ENCODE peak calls at places on chromosomes 4 and X, in nine cellular contexts. K is activated T-cell treated with anti-CD3 and anti-CD28 coated beads, Interleukin-2, amount 50 U/mL, for 4 hours; Y is fibroblast of mammary gland; V is testis; H is activated naive CD4-positive, alpha-beta T cell treated with anti-CD3 and anti-CD28 coated beads, Interleukin-2, amount 50 U/mL, for 72 hours; Z is psoas muscle; X is astrocyte of the spinal cord; G is activated effector memory CD4-positive, alpha-beta T cell treated with Interleukin-2 at 50 U/mL for 16 hours; B is iris pigment epithelial cell. F is an unnamed sample.

GRCh38 chrX:112211459-112211858 is 128.9 kb upstream of the TRPC5 start:
- DNase-seq in K (no peak), Y (no peak), V (no peak), H (no peak), Z (no peak), X (peak), G (no peak), B (no peak), F (peak)

GRCh38 chr4:6617246-6617645 is 23.2 kb upstream of the MRFAP1 start:
- DNase-seq in K (no peak), Y (no peak), V (no peak), H (no peak), Z (no peak), X (no peak), G (no peak), B (no peak), F (no peak)

GRCh38 chrX:137212078-137212632 is 178.4 kb upstream of the GPR101 start:
- DNase-seq in K (no peak), Y (no peak), V (no peak), H (no peak), Z (no peak), X (no peak), G (no peak), B (no peak), F (no peak)

GRCh38 chrX:38649227-38649626 is 87.9 kb downstream of the TSPAN7 start:
- DNase-seq in K (no peak), Y (no peak), V (no peak), H (no peak), Z (no peak), X (no peak), G (no peak), B (no peak), F (no peak)

GRCh38 chr4:160091631-160092030 is 988.8 kb downstream of the RAPGEF2 start:
- DNase-seq in K (no peak), Y (no peak), V (no peak), H (no peak), Z (no peak), X (no peak), G (no peak), B (no peak), F (no peak)

GRCh38 chr4:176185068-176185467 is 10.3 kb downstream of the SPATA4 start:
- DNase-seq in K (no peak), Y (peak), V (no peak), H (no peak), Z (no peak), X (peak), G (no peak), B (peak), F (peak)

GRCh38 chr4:155305619-155306018 is 71.1 kb downstream of the MAP9 start:
- DNase-seq in K (no peak), Y (no peak), V (no peak), H (no peak), Z (no peak), X (no peak), G (no peak), B (no peak), F (no peak)

GRCh38 chr4:74418063-74418670 is 26.8 kb upstream of the AREG start:
- DNase-seq in K (no peak), Y (peak), V (no peak), H (no peak), Z (no peak), X (peak), G (no peak), B (peak), F (peak)

GRCh38 chrX:71992711-71993110 is 82.1 kb downstream of the NHSL2 start:
- DNase-seq in K (peak), Y (no peak), V (no peak), H (no peak), Z (no peak), X (no peak), G (peak), B (no peak), F (no peak)

GRCh38 chr4:125283702-125284279 is 31.0 kb upstream of the FAT4 start:
- DNase-seq in K (no peak), Y (peak), V (no peak), H (no peak), Z (no peak), X (peak), G (no peak), B (peak), F (peak)

GRCh38 chr4:97330915-97331314 is 812.4 kb downstream of the STPG2 start:
- DNase-seq in K (no peak), Y (no peak), V (no peak), H (no peak), Z (no peak), X (no peak), G (no peak), B (no peak), F (no peak)

GRCh38 chr4:139207247-139207646 is 30.2 kb upstream of the ELF2 start:
- DNase-seq in K (no peak), Y (no peak), V (no peak), H (no peak), Z (no peak), X (no peak), G (no peak), B (no peak), F (no peak)

GRCh38 chrX:108001218-108001814 is 19.1 kb upstream of the TEX13B start:
- DNase-seq in K (no peak), Y (peak), V (no peak), H (no peak), Z (no peak), X (peak), G (no peak), B (peak), F (peak)

GRCh38 chr4:156968479-156968984 is 3.1 kb downstream of the PDGFC start:
- DNase-seq in K (no peak), Y (peak), V (peak), H (no peak), Z (peak), X (peak), G (no peak), B (peak), F (peak)

GRCh38 chr4:147440442-147440841 is 40.5 kb upstream of the EDNRA start:
- DNase-seq in K (no peak), Y (no peak), V (no peak), H (no peak), Z (no peak), X (no peak), G (no peak), B (no peak), F (no peak)

GRCh38 chrX:100289159-100289558 is 120.9 kb downstream of the PCDH19 start:
- DNase-seq in K (no peak), Y (no peak), V (no peak), H (no peak), Z (no peak), X (no peak), G (no peak), B (no peak), F (no peak)

GRCh38 chr4:73573794-73574528 is 46.3 kb downstream of the RASSF6 start:
- DNase-seq in K (no peak), Y (peak), V (peak), H (no peak), Z (peak), X (peak), G (no peak), B (peak), F (peak)

GRCh38 chrX:11908371-11908770 is 150.3 kb downstream of the MSL3 start:
- DNase-seq in K (peak), Y (peak), V (no peak), H (no peak), Z (no peak), X (peak), G (no peak), B (peak), F (peak)